ENCODE peak calls at places on chromosome 11, in four cellular contexts. X is thoracic aorta, P is smooth muscle cell of the brain vasculature, K is amniotic stem cell. T is an unnamed sample.

GRCh38 chr11:122690292-122690691 is 34.8 kb downstream of the UBASH3B start:
- DNase-seq in X (no peak), K (no peak), P (no peak), T (no peak)

GRCh38 chr11:126815111-126815510 is 185.5 kb downstream of the KIRREL3 start:
- DNase-seq in X (no peak), K (no peak), P (no peak), T (no peak)

GRCh38 chr11:130612291-130612802 is 163.9 kb downstream of the ADAMTS15 start:
- DNase-seq in X (no peak), K (no peak), P (no peak), T (no peak)

GRCh38 chr11:4186464-4187054 is 92.0 kb downstream of the RRM1 start:
- DNase-seq in K (no peak), X (no peak), P (no peak), T (no peak)

GRCh38 chr11:118913411-118914125 is 12.2 kb downstream of the BCL9L start:
- DNase-seq in K (no peak), P (no peak), X (no peak), T (no peak)

GRCh38 chr11:63768232-63769043 is at the start of gene ZFTA:
- DNase-seq in X (no peak), K (no peak), P (no peak), T (peak; percentile 80)

GRCh38 chr11:119421941-119422504 is 949 bp downstream of the THY1 start:
- DNase-seq in P (no peak), K (no peak), X (no peak), T (no peak)

GRCh38 chr11:62713343-62713742 is 5.9 kb downstream of the GNG3 start:
- DNase-seq in X (no peak), P (no peak), K (no peak), T (no peak)

GRCh38 chr11:116600930-116601329 is 171.9 kb downstream of the BUD13 start:
- DNase-seq in X (no peak), P (no peak), K (no peak), T (no peak)

GRCh38 chr11:126468102-126468521 is 112.6 kb downstream of the ST3GAL4 start:
- DNase-seq in X (no peak), K (no peak), P (peak; percentile 35), T (peak; percentile 55)

GRCh38 chr11:95512177-95512576 is 277.4 kb downstream of the FAM76B start:
- DNase-seq in X (peak; percentile 4), K (peak; percentile 60), P (no peak), T (no peak)

GRCh38 chr11:58494096-58494495 is 13.8 kb downstream of the OR5B21 start:
- DNase-seq in P (no peak), K (no peak), X (no peak), T (no peak)

GRCh38 chr11:117172678-117173421 is 5.7 kb upstream of the SIDT2 start:
- DNase-seq in K (no peak), P (no peak), X (no peak), T (no peak)

GRCh38 chr11:72234514-72234830 is 9.5 kb downstream of the PHOX2A start:
- DNase-seq in P (no peak), K (no peak), X (no peak), T (no peak)

T was measured in Right ventricle myocardium superior.